ENCODE peak calls at places on chromosomes 2 and 18, in five cellular contexts. M is A549, P is upper lobe of left lung, Q is astrocyte, L is GM23248. J is an unnamed sample.

GRCh38 chr2:216081012-216081411 is 597 bp downstream of the PECR start:
- DNase-seq in P (no peak), M (no peak), Q (no peak), L (no peak), J (no peak)

GRCh38 chr2:122634261-122634660 is 878.8 kb downstream of the TSN start:
- DNase-seq in L (peak; percentile 91), Q (peak; percentile 73), P (no peak), M (no peak), J (peak; percentile 8)

GRCh38 chr2:122236152-122236892 is 480.9 kb downstream of the TSN start:
- DNase-seq in Q (no peak), M (peak; percentile 54), P (no peak), L (peak; percentile 91), J (peak; percentile 61)

GRCh38 chr2:230905448-230906430 is 19.3 kb downstream of the GPR55 start:
- DNase-seq in Q (no peak), L (peak; percentile 44), M (no peak), P (no peak), J (no peak)

GRCh38 chr2:120391905-120392665 is 46.1 kb downstream of the INHBB start:
- DNase-seq in Q (no peak), L (no peak), P (no peak), M (no peak), J (no peak)

GRCh38 chr2:179344280-179344961 is 79.8 kb upstream of the SESTD1 start:
- DNase-seq in P (no peak), L (peak; percentile 60), Q (no peak), M (no peak), J (peak; percentile 74)

GRCh38 chr2:205235434-205235833 is 446.9 kb upstream of the NRP2 start:
- DNase-seq in P (no peak), L (no peak), M (no peak), Q (peak; percentile 8), J (no peak)

GRCh38 chr2:227414846-227415245 is 27.1 kb upstream of the SCYGR1 start:
- DNase-seq in M (no peak), P (no peak), Q (peak; percentile 76), L (peak; percentile 65), J (peak; percentile 51)

GRCh38 chr2:209416913-209417312 is 6.9 kb upstream of the MAP2 start:
- DNase-seq in M (no peak), P (no peak), L (no peak), Q (no peak), J (no peak)

GRCh38 chr2:227862227-227862740 is 9.1 kb upstream of the DAW1 start:
- DNase-seq in P (no peak), L (peak; percentile 58), Q (no peak), M (peak; percentile 27), J (peak; percentile 49)

GRCh38 chr18:74949611-74950010 is 259.3 kb downstream of the PTGR3 start:
- DNase-seq in M (no peak), P (no peak), L (no peak), Q (peak; percentile 5), J (no peak)

GRCh38 chr18:32175265-32175664 is 14.6 kb upstream of the MEP1B start:
- DNase-seq in Q (no peak), M (no peak), L (no peak), P (no peak), J (no peak)

GRCh38 chr2:128473175-128474013 is 154.7 kb upstream of the HS6ST1 start:
- DNase-seq in L (peak; percentile 74), P (no peak), M (no peak), Q (peak; percentile 80), J (peak; percentile 59)

GRCh38 chr2:126952216-126952615 is 53.5 kb downstream of the TEX51 start:
- DNase-seq in L (no peak), Q (no peak), P (no peak), M (no peak), J (no peak)

GRCh38 chr2:69149631-69150215 is 136.7 kb downstream of the ANTXR1 start:
- DNase-seq in L (peak; percentile 73), M (peak; percentile 16), P (peak; percentile 31), Q (peak; percentile 74), J (peak; percentile 67)

GRCh38 chr18:58989184-58989759 is 124.6 kb downstream of the ZNF532 start:
- DNase-seq in P (no peak), M (no peak), L (no peak), Q (no peak), J (no peak)

GRCh38 chr2:167504061-167504460 is 615.8 kb downstream of the XIRP2 start:
- DNase-seq in Q (no peak), L (no peak), P (no peak), M (no peak), J (peak; percentile 6)

GRCh38 chr2:205290299-205290698 is 392.0 kb upstream of the NRP2 start:
- DNase-seq in P (no peak), L (no peak), M (no peak), Q (no peak), J (no peak)

GRCh38 chr2:79935771-79936657 is 368.5 kb downstream of the LRRTM1 start:
- DNase-seq in M (peak; percentile 9), L (peak; percentile 83), Q (peak; percentile 40), P (no peak), J (peak; percentile 92)

GRCh38 chr2:36373149-36373880 is 17.7 kb downstream of the CRIM1 start:
- DNase-seq in Q (peak; percentile 84), M (no peak), L (peak; percentile 80), P (no peak), J (peak; percentile 90)
- H3K4me3 ChIP-seq in Q (no peak overlapping the region), M (peak overlapping the region; percentile 17), L (peak overlapping the region; percentile 46), P (no peak overlapping the region), J (peak overlapping the region; percentile 71)

GRCh38 chr2:176107731-176108181 is 676 bp downstream of the HOXD11 start:
- DNase-seq in P (peak; percentile 81), Q (no peak), M (no peak), L (peak; percentile 71), J (no peak)

GRCh38 chr2:176104338-176105077 is 2.6 kb upstream of the HOXD11 start:
- DNase-seq in P (no peak), L (peak; percentile 85), M (peak; percentile 62), Q (no peak), J (no peak)

GRCh38 chr2:176105078-176105726 is 1.9 kb upstream of the HOXD11 start:
- DNase-seq in P (no peak), M (no peak), Q (no peak), L (peak; percentile 80), J (no peak)

GRCh38 chr2:176105727-176106635 is 1.1 kb upstream of the HOXD11 start:
- DNase-seq in P (no peak), Q (no peak), M (no peak), L (peak; percentile 61), J (no peak)

GRCh38 chr2:176106636-176107539 is at the start of gene HOXD11:
- DNase-seq in L (peak; percentile 96), Q (no peak), M (peak; percentile 31), P (peak; percentile 84), J (no peak)
- H3K4me3 ChIP-seq in L (peak within 1 kb of the TSS; percentile 88), Q (no peak within 1 kb of the TSS), M (peak within 1 kb of the TSS; percentile 66), P (peak within 1 kb of the TSS; percentile 26), J (peak within 1 kb of the TSS; percentile 71)

GRCh38 chr2:184527058-184527457 is 71.3 kb upstream of the ZNF804A start:
- DNase-seq in M (no peak), P (no peak), L (no peak), Q (no peak), J (no peak)
- H3K4me3 ChIP-seq in M (no peak overlapping the region), P (no peak overlapping the region), L (no peak overlapping the region), Q (no peak overlapping the region), J (no peak overlapping the region)

GRCh38 chr2:181077128-181077709 is 96.8 kb downstream of the UBE2E3 start:
- DNase-seq in P (no peak), M (peak; percentile 13), L (peak; percentile 64), Q (peak; percentile 42), J (peak; percentile 75)
- H3K4me3 ChIP-seq in P (no peak overlapping the region), M (no peak overlapping the region), L (no peak overlapping the region), Q (no peak overlapping the region), J (no peak overlapping the region)

DNA sequence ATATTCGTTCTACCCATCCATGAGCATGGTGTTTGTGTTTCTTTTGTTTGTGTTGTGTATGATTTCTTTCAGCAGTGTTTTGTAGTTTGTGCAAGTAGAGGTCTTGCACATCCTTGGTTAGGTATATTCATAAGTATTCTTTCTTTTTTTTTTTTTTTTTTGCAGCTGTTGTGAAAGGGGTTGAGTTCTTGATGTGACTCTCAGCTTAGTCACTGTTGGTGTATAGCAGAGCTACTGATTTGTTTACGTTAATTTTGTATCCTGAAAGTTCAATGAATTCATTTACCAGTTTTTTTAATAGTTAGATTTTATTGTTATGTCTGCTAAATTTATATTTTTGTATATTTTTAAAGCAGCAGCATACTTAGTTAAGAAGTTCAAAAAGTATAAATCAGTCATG is 834.4 kb upstream of the NRXN1 start:
- DNase-seq in M (no peak), Q (peak; percentile 36), L (peak; percentile 42), P (no peak), J (peak; percentile 6)
- H3K4me3 ChIP-seq in M (no peak overlapping the region), Q (no peak overlapping the region), L (no peak overlapping the region), P (no peak overlapping the region), J (no peak overlapping the region)

DNA sequence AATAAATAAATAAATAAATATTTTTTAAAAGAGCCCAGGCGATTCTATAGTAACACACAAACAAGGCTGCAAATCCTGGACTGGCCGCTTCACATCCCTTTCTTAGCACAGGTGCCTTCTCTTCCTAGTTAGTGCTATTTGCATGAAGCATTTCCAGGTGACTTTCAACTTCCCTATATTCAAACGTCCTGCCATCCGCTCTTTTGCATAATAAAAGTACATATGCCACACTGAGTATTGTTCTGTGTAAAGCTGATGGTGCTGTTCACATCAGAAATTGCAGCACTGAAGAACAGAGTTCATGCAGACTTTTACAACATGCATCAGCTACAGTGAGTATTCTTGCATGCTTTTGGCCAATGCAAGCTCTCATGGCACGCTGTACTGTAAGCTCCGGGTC is 25.7 kb upstream of the CEP68 start:
- DNase-seq in P (no peak), Q (no peak), M (no peak), L (no peak), J (no peak)
- H3K4me3 ChIP-seq in P (no peak overlapping the region), Q (no peak overlapping the region), M (no peak overlapping the region), L (no peak overlapping the region), J (no peak overlapping the region)

GRCh38 chr2:174633621-174633927 is 36.0 kb upstream of the WIPF1 start:
- DNase-seq in L (peak; percentile 71), P (no peak), M (no peak), Q (no peak), J (no peak)

GRCh38 chr2:174634130-174635014 is 36.8 kb upstream of the WIPF1 start:
- DNase-seq in P (no peak), M (no peak), Q (no peak), L (peak; percentile 58), J (no peak)

GRCh38 chr2:174635015-174635593 is 37.5 kb upstream of the WIPF1 start:
- DNase-seq in Q (no peak), P (no peak), L (peak; percentile 26), M (no peak), J (no peak)

GRCh38 chr2:174631009-174631981 is 33.7 kb upstream of the WIPF1 start:
- DNase-seq in Q (peak; percentile 96), P (no peak), L (peak; percentile 96), M (no peak), J (peak; percentile 90)

DNA sequence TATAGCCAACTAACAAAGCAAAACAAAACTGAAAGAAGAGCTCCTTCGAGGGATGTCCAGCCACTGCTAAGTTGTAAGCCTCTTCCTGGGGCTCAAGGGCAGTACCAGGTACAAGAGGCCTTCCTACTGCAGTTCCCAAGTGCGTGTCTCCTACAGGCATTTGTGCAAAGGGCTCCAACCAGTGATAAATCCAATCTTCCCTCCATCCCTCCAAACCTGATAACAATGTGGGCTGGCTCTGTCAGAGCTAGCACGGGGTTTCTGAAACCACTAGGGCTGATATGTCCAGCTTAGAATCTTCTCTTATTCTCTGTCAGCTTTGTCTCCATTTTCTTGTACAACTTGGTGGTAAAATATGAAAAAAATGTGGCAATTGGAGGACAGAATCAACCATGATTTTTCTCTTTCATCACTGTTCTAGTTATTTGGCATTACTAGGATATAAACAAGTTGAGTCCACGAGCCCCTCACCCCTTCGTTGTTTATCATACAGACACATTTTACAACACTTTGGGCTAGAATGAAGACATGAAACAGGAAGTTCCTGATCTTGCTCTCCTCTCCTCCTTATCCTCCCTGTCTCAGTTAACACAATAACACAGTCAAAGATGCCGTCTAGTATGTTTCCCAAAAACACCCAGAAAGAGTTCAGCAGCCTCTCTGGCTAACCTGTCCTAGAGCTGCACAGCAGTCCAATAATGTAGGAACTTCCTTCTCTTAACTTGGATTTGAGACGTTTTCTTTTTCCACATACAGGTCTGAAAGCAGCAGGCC is 35.4 kb upstream of the WIPF1 start:
- DNase-seq in M (no peak), Q (no peak), P (no peak), L (peak; percentile 51), J (no peak)
- H3K4me3 ChIP-seq in M (no peak overlapping the region), Q (no peak overlapping the region), P (peak overlapping the region; percentile 45), L (peak overlapping the region; percentile 51), J (peak overlapping the region; percentile 38)